ENCODE peak calls at places on chromosomes 4 and X, in five cellular contexts. F, Q, C, M and T are unnamed samples.

GRCh38 chr4:47334597-47335185 is 128.8 kb downstream of the COMMD8 start:
- DNase-seq in Q (no peak), F (no peak), C (no peak), M (no peak), T (no peak)

GRCh38 chrX:14717949-14718348 is 154.9 kb downstream of the FANCB start:
- DNase-seq in M (no peak), Q (no peak), C (no peak), F (no peak), T (no peak)

GRCh38 chrX:72714471-72714916 is 388 bp upstream of the PHKA1 start:
- DNase-seq in F (peak; percentile 7), C (no peak), Q (no peak), M (peak; percentile 66), T (peak; percentile 23)

GRCh38 chrX:13994681-13995080 is 35.0 kb downstream of the GEMIN8 start:
- DNase-seq in Q (no peak), M (no peak), C (no peak), F (no peak), T (no peak)

GRCh38 chr4:52408037-52408436 is 251.1 kb downstream of the USP46 start:
- DNase-seq in F (no peak), M (no peak), Q (no peak), C (no peak), T (no peak)

GRCh38 chr4:37976991-37977470 is 16.8 kb downstream of the PTTG2 start:
- DNase-seq in Q (no peak), M (peak; percentile 93), F (peak; percentile 24), C (peak; percentile 92), T (peak; percentile 10)

GRCh38 chrX:526295-527224 is 104.0 kb upstream of the SHOX start:
- DNase-seq in F (no peak), C (no peak), M (no peak), Q (no peak), T (no peak)

GRCh38 chrX:153782324-153782723 is 1.5 kb downstream of the SRPK3 start:
- DNase-seq in M (no peak), F (no peak), Q (no peak), C (no peak), T (no peak)

GRCh38 chr4:108072300-108072699 is 82.6 kb downstream of the HADH start:
- DNase-seq in F (no peak), Q (peak; percentile 38), C (no peak), M (no peak), T (no peak)

GRCh38 chrX:109472939-109473713 is 8.8 kb downstream of the GUCY2F start:
- DNase-seq in C (no peak), M (peak; percentile 1), F (peak; percentile 27), Q (no peak), T (peak; percentile 35)

GRCh38 chr4:56908206-56909082 is 744 bp downstream of the REST start:
- DNase-seq in F (no peak), M (peak; percentile 86), Q (no peak), C (peak; percentile 86), T (peak; percentile 74)

GRCh38 chrX:80879143-80879542 is 69.5 kb upstream of the BRWD3 start:
- DNase-seq in F (no peak), C (no peak), M (no peak), Q (no peak), T (peak; percentile 20)

GRCh38 chrX:118226060-118226428 is 109.4 kb upstream of the KLHL13 start:
- DNase-seq in M (peak; percentile 35), Q (peak; percentile 28), F (no peak), C (peak; percentile 6), T (peak; percentile 44)

GRCh38 chrX:20681691-20682090 is 415.0 kb upstream of the RPS6KA3 start:
- DNase-seq in F (no peak), M (no peak), C (no peak), Q (no peak), T (no peak)

GRCh38 chr4:91028223-91028622 is 901.0 kb downstream of the CCSER1 start:
- DNase-seq in F (no peak), C (no peak), Q (no peak), M (no peak), T (no peak)

GRCh38 chr4:184347251-184348239 is 126.8 kb downstream of the IRF2 start:
- DNase-seq in C (peak; percentile 58), Q (peak; percentile 97), M (no peak), F (no peak), T (peak; percentile 81)

GRCh38 chr4:121951570-121952110 is at the start of gene TRPC3:
- DNase-seq in F (no peak), C (peak; percentile 43), Q (no peak), M (peak; percentile 69), T (no peak)

GRCh38 chrX:139203681-139204575 is 326.6 kb upstream of the F9 start:
- DNase-seq in M (peak; percentile 33), C (peak; percentile 28), Q (no peak), F (no peak), T (peak; percentile 5)

GRCh38 chr4:104870495-104871228 is 276.0 kb upstream of the TET2 start:
- DNase-seq in Q (peak; percentile 62), M (no peak), C (no peak), F (no peak), T (no peak)

GRCh38 chr4:80926446-80926845 is 104.1 kb upstream of the BMP3 start:
- DNase-seq in M (no peak), F (no peak), C (no peak), Q (no peak), T (no peak)

GRCh38 chr4:159267023-159267939 is 164.4 kb downstream of the RAPGEF2 start:
- DNase-seq in F (no peak), M (peak; percentile 46), C (no peak), Q (no peak), T (no peak)

GRCh38 chr4:176981074-176981473 is 188.4 kb upstream of the VEGFC start:
- DNase-seq in C (no peak), M (no peak), F (no peak), Q (no peak), T (no peak)

GRCh38 chr4:1472148-1472797 is 66.0 kb upstream of the NKX1-1 start:
- DNase-seq in M (peak; percentile 28), Q (no peak), C (no peak), F (no peak), T (no peak)

GRCh38 chrX:140733766-140734342 is 24.3 kb downstream of the LINC00632 start:
- DNase-seq in Q (no peak), F (no peak), M (peak; percentile 46), C (peak; percentile 39), T (peak; percentile 29)

DNA sequence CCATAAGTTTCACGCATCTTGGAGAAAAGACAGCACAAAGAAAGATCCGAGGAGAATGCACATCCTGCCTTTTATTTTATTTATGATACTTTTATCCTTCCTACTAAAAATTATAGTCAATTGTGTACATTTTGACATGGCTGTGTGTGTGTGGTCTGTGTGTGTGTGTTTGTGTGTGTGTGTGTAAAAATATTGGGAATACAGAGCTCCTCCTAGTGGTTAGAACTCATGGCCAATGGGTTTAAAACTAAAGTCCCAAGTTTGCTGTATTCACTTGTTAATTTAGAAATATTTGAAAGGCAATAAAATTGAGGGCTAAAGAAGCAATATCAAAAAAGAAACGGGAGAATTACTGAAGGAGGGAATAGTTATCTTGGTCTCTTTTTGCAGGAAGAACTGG is 47.5 kb downstream of the NKX6-1 start:
- DNase-seq in M (no peak), C (no peak), F (no peak), Q (no peak), T (peak; percentile 26)
- TF ChIP-seq JUND in M (no peak), C (no peak), F (no peak), Q (no peak), T (no peak)

GRCh38 chr4:124409044-124409443 is 303.5 kb downstream of the ANKRD50 start:
- DNase-seq in Q (no peak), C (no peak), F (no peak), M (no peak), T (no peak)
- TF ChIP-seq JUND in Q (no peak), C (no peak), F (no peak), M (peak; percentile 8), T (no peak)

GRCh38 chrX:155086202-155086840 is 15.0 kb downstream of the BRCC3 start:
- DNase-seq in Q (no peak), C (peak; percentile 38), F (peak; percentile 31), M (peak; percentile 50), T (no peak)
- TF ChIP-seq JUND in Q (no peak), C (no peak), F (no peak), M (no peak), T (no peak)

GRCh38 chr4:88006956-88007303 is 505 bp upstream of the PKD2 start:
- DNase-seq in F (no peak), M (no peak), C (no peak), Q (no peak), T (no peak)
- TF ChIP-seq JUND in F (no peak), M (no peak), C (no peak), Q (no peak), T (no peak)

GRCh38 chr4:113316879-113317278 is 267.4 kb downstream of the ANK2 start:
- DNase-seq in C (no peak), M (peak; percentile 20), Q (peak; percentile 75), F (no peak), T (no peak)
- TF ChIP-seq JUND in C (no peak), M (no peak), Q (no peak), F (no peak), T (no peak)

GRCh38 chr4:147059064-147059731 is 113.5 kb upstream of the TTC29 start:
- DNase-seq in Q (no peak), F (no peak), C (no peak), M (no peak), T (no peak)

GRCh38 chr4:147057631-147057980 is 111.9 kb upstream of the TTC29 start:
- DNase-seq in M (no peak), Q (no peak), F (no peak), C (no peak), T (no peak)

GRCh38 chr4:147056951-147057630 is 111.4 kb upstream of the TTC29 start:
- DNase-seq in F (no peak), Q (no peak), C (no peak), M (no peak), T (peak; percentile 4)

GRCh38 chr4:147054241-147054902 is 108.7 kb upstream of the TTC29 start:
- DNase-seq in M (no peak), F (no peak), C (no peak), Q (no peak), T (no peak)

GRCh38 chr4:147060171-147060931 is 114.7 kb upstream of the TTC29 start:
- DNase-seq in M (no peak), Q (no peak), F (no peak), C (no peak), T (no peak)
- TF ChIP-seq JUND in M (no peak), Q (no peak), F (no peak), C (no peak), T (no peak)